ENCODE peak calls at places on chromosomes 4 and X, in four cellular contexts. One of them, this sample, is unnamed.

GRCh38 chr4:134777626-134778025 is 576.0 kb upstream of the PABPC4L start:
- DNase-seq in substantia nigra: no peak
- DNase-seq in T-helper 9 cell: no peak
- DNase-seq in ACHN: peak
- DNase-seq in this sample: no peak

GRCh38 chr4:8283631-8284121 is 14.1 kb downstream of the HTRA3 start:
- DNase-seq in substantia nigra: no peak
- DNase-seq in T-helper 9 cell: no peak
- DNase-seq in ACHN: no peak
- DNase-seq in this sample: no peak

GRCh38 chrX:147958316-147958715 is 22.8 kb upstream of the FMR1NB start:
- DNase-seq in substantia nigra: no peak
- DNase-seq in T-helper 9 cell: no peak
- DNase-seq in ACHN: peak
- DNase-seq in this sample: no peak

GRCh38 chr4:81466841-81467671 is 4.7 kb downstream of the RASGEF1B start:
- DNase-seq in substantia nigra: no peak
- DNase-seq in T-helper 9 cell: peak
- DNase-seq in ACHN: peak
- DNase-seq in this sample: peak

GRCh38 chr4:27010334-27010940 is 149.8 kb downstream of the STIM2 start:
- DNase-seq in substantia nigra: no peak
- DNase-seq in T-helper 9 cell: peak
- DNase-seq in ACHN: peak
- DNase-seq in this sample: peak

GRCh38 chrX:2549874-2550273 is 49.1 kb upstream of the DHRSX start:
- DNase-seq in substantia nigra: no peak
- DNase-seq in T-helper 9 cell: no peak
- DNase-seq in ACHN: no peak
- DNase-seq in this sample: no peak

GRCh38 chrX:53918697-53919096 is 125.6 kb downstream of the PHF8 start:
- DNase-seq in substantia nigra: no peak
- DNase-seq in T-helper 9 cell: no peak
- DNase-seq in ACHN: no peak
- DNase-seq in this sample: no peak

GRCh38 chr4:113761682-113762060 is at the start of gene CAMK2D:
- DNase-seq in substantia nigra: peak
- DNase-seq in T-helper 9 cell: peak
- DNase-seq in ACHN: peak
- DNase-seq in this sample: peak

GRCh38 chr4:118270492-118270891 is 82.3 kb downstream of the PRSS12 start:
- DNase-seq in substantia nigra: no peak
- DNase-seq in T-helper 9 cell: no peak
- DNase-seq in ACHN: peak
- DNase-seq in this sample: peak

GRCh38 chrX:37956223-37956622 is 50.1 kb upstream of the SYTL5 start:
- DNase-seq in substantia nigra: no peak
- DNase-seq in T-helper 9 cell: no peak
- DNase-seq in ACHN: no peak
- DNase-seq in this sample: no peak

GRCh38 chr4:159764343-159764952 is 661.6 kb downstream of the RAPGEF2 start:
- DNase-seq in substantia nigra: no peak
- DNase-seq in T-helper 9 cell: no peak
- DNase-seq in ACHN: peak
- DNase-seq in this sample: no peak

GRCh38 chrX:68936608-68937007 is 107.8 kb downstream of the EFNB1 start:
- DNase-seq in substantia nigra: no peak
- DNase-seq in T-helper 9 cell: no peak
- DNase-seq in ACHN: peak
- DNase-seq in this sample: no peak

GRCh38 chr4:67437974-67438713 is 107.2 kb downstream of the CENPC start:
- DNase-seq in substantia nigra: no peak
- DNase-seq in T-helper 9 cell: no peak
- DNase-seq in ACHN: no peak
- DNase-seq in this sample: no peak

GRCh38 chr4:108287834-108288413 is 119.2 kb upstream of the LEF1 start:
- DNase-seq in substantia nigra: no peak
- DNase-seq in T-helper 9 cell: no peak
- DNase-seq in ACHN: no peak
- DNase-seq in this sample: no peak